ENCODE peak calls at places on chromosomes 2 and 18, in five cellular contexts. E is HCT116; C is CD4-positive, alpha-beta memory T cell; A is ascending aorta; G is CD4-positive, CD25-positive, alpha-beta regulatory T cell. J is an unnamed sample.

GRCh38 chr2:240578488-240578887 is 8.0 kb upstream of the CAPN10 start:
- DNase-seq in C (no peak), E (no peak), G (no peak), A (no peak), J (no peak)

GRCh38 chr18:50094221-50094773 is 100.7 kb downstream of the MYO5B start:
- DNase-seq in E (no peak), G (no peak), C (no peak), A (no peak), J (no peak)

GRCh38 chr2:21501344-21502027 is 377.7 kb downstream of the TDRD15 start:
- DNase-seq in A (no peak), C (no peak), E (no peak), G (no peak), J (no peak)

GRCh38 chr2:70684846-70685622 is 83.0 kb downstream of the ADD2 start:
- DNase-seq in G (no peak), A (peak; percentile 3), E (no peak), C (no peak), J (no peak)

GRCh38 chr18:62450546-62451395 is 72.1 kb upstream of the ZCCHC2 start:
- DNase-seq in A (peak; percentile 92), E (peak; percentile 86), C (no peak), G (no peak), J (no peak)

GRCh38 chr2:145161656-145162055 is 641.7 kb upstream of the ZEB2 start:
- DNase-seq in G (no peak), C (no peak), E (no peak), A (no peak), J (no peak)

GRCh38 chr2:204538179-204539009 is 6.9 kb upstream of the PARD3B start:
- DNase-seq in G (no peak), C (no peak), E (no peak), A (no peak), J (no peak)

GRCh38 chr2:178119181-178119922 is 7.1 kb downstream of the RBM45 start:
- DNase-seq in G (no peak), C (no peak), E (no peak), A (no peak), J (no peak)

GRCh38 chr2:239805043-239805329 is 220.2 kb downstream of the NDUFA10 start:
- DNase-seq in A (no peak), G (no peak), E (no peak), C (no peak), J (no peak)

GRCh38 chr2:89844221-89844943 is 1152.9 kb downstream of the RPIA start:
- DNase-seq in E (no peak), G (no peak), C (no peak), A (no peak), J (no peak)

GRCh38 chr18:54950221-54950620 is 9.0 kb downstream of the CCDC68 start:
- DNase-seq in C (peak; percentile 11), A (no peak), G (no peak), E (peak; percentile 26), J (no peak)

GRCh38 chr18:32975166-32975441 is 202.3 kb upstream of the KLHL14 start:
- DNase-seq in A (no peak), G (no peak), C (no peak), E (no peak), J (no peak)

GRCh38 chr18:78983530-78983929 is 3.9 kb downstream of the SALL3 start:
- DNase-seq in E (no peak), C (no peak), G (no peak), A (no peak), J (no peak)

GRCh38 chr2:106030287-106031268 is 163.5 kb downstream of the UXS1 start:
- DNase-seq in C (no peak), G (no peak), A (peak; percentile 66), E (no peak), J (no peak)

GRCh38 chr2:42722328-42723190 is 41.4 kb downstream of the OXER1 start:
- DNase-seq in E (no peak), G (no peak), C (no peak), A (peak; percentile 74), J (no peak)

GRCh38 chr18:22951823-22952222 is 18.7 kb downstream of the RBBP8 start:
- DNase-seq in G (no peak), A (no peak), E (no peak), C (no peak), J (no peak)

DNA sequence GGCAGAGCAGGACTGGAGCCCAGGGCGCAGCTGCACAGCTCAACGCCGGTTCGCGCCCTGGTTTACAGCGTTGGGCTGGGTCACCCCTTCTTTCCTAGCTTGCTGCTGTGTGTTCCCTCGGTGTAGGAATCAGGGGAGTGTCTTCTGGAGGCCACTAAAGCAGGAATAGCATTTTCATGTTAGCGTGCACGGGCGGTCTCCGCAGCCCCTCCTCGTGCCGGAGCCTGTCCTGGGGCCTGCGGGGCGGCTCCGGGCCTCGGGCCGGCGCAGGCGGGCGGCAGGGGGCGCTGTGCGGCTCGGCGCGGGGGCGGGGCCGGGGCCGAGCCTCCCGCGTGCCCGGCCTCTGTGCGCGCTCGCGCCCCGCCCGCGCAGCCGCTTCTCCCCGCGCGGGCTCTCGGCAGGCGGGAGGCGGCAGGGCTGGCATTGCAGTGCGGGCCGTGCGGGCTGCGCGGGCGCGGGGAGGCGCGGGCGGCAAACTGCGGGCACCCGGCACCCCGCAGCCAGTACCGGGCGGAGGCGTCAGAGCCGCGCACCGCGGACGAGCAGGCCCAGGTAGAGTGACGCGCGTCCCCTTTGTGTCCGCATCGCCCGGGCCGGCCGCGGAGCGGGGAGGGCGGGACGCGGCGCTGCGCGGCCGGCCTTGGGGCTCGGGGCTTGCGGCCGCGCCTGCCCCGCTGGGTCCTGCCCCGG is at the start of gene RNF144A:
- DNase-seq in C (peak; percentile 77), E (no peak), A (peak; percentile 73), G (peak; percentile 67), J (peak; percentile 69)
- H3K27ac ChIP-seq in C (peak within 1 kb of the TSS; percentile 43), E (peak within 1 kb of the TSS; percentile 59), A (no peak within 1 kb of the TSS), G (no peak within 1 kb of the TSS), J (peak within 1 kb of the TSS; percentile 29)

DNA sequence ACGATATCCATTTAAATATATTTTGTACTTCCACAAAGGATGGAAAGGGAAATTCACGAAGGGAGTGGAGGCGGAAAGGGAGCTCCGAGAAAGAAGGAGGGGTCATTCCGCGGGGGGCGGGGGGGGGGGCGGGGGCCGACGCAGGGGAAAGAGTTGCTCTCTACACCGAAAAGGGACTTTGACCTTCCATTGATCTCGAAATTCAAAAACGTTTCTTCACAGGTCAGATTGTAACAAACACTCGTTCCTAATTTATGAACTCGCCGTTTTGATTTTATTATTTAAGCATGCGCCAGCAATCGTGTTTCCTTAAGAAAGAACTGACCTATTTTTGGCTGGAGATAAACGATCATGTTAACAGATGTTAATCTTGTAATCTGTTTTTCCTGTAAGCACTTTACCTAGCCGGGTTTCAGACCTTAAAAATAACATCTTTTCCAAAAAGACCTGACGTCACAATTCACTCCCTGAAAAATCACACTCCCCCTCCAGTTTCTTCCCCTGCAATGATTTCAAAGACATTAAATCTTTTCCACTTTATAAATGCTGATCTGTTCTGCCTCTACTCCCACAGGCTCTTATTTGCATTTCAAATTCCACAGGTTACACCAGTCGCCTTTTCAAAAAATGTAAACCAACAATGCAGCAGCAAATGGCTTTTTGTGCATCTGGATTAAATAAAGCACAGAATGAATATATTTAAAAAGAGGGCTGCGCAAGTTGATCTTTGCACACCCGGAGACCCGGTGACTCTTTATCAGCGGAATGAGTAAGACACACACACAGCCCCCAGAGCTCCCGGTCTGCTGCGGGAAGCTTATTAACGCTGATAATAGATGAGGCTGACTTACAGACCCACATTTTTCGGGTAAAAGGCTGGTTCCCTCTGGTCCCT is 1.6 kb downstream of the ZNF516 start:
- DNase-seq in G (peak; percentile 16), A (no peak), E (no peak), C (peak; percentile 11), J (no peak)
- H3K27me3 ChIP-seq in G (peaks cover 42% of the 10 kb centered on the region), A (no peaks in the 10 kb centered on the region), E (no peaks in the 10 kb centered on the region), C (peaks cover 30% of the 10 kb centered on the region), J (peaks cover 13% of the 10 kb centered on the region)

GRCh38 chr2:63698825-63699548 is 110.2 kb downstream of the MDH1 start:
- DNase-seq in E (peak; percentile 76), A (peak; percentile 88), C (peak; percentile 45), G (peak; percentile 48), J (peak; percentile 5)
- H3K27ac ChIP-seq in E (peak overlapping the region; percentile 12), A (peak overlapping the region; percentile 54), C (no peak overlapping the region), G (no peak overlapping the region), J (no peak overlapping the region)

GRCh38 chr2:222240676-222241049 is 58.1 kb downstream of the PAX3 start:
- DNase-seq in A (no peak), E (no peak), G (no peak), C (no peak), J (no peak)
- H3K27me3 ChIP-seq in A (no peaks in the 10 kb centered on the region), E (peaks cover 76% of the 10 kb centered on the region), G (peaks cover 17% of the 10 kb centered on the region), C (peaks cover 13% of the 10 kb centered on the region), J (peaks cover 28% of the 10 kb centered on the region)

GRCh38 chr2:162732946-162733698 is 105.4 kb downstream of the KCNH7 start:
- DNase-seq in C (no peak), G (no peak), A (no peak), E (no peak), J (no peak)

GRCh38 chr2:162729469-162729868 is 109.1 kb downstream of the KCNH7 start:
- DNase-seq in G (no peak), A (no peak), C (no peak), E (no peak), J (no peak)

GRCh38 chr2:162734287-162734686 is 104.3 kb downstream of the KCNH7 start:
- DNase-seq in C (no peak), E (no peak), A (no peak), G (no peak), J (no peak)

GRCh38 chr2:162731917-162732804 is 106.4 kb downstream of the KCNH7 start:
- DNase-seq in A (no peak), G (no peak), C (peak; percentile 12), E (no peak), J (no peak)

DNA sequence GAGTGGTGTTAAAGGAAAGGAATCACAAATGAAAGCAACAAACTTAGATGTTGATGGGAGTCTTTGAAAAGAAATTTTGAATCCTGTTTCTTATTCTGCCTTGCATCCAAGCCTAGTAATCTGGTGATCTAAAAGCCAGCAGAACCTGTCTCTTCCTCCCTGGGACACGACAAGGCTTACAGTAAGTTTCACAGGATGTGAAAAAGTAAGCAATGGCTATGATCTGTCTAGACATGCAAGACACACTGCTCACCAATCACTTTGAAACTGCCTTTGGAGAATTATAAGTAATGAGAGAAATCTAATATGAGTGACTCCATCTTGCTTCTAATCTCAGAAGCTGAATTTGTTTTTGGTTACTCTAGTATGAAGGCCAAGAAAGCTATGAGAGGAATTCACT is 103.7 kb downstream of the KCNH7 start:
- DNase-seq in E (no peak), C (no peak), G (no peak), A (no peak), J (no peak)
- H3K27ac ChIP-seq in E (no peak overlapping the region), C (no peak overlapping the region), G (no peak overlapping the region), A (no peak overlapping the region), J (no peak overlapping the region)

GRCh38 chr18:11147371-11147860 is 2.0 kb downstream of the PIEZO2 start:
- DNase-seq in C (no peak), A (no peak), G (no peak), E (no peak), J (no peak)
- H3K27me3 ChIP-seq in C (no peaks in the 10 kb centered on the region), A (peaks cover 9% of the 10 kb centered on the region), G (no peaks in the 10 kb centered on the region), E (peaks cover 14% of the 10 kb centered on the region), J (peaks cover 35% of the 10 kb centered on the region)

GRCh38 chr2:86235196-86235980 is 36.1 kb downstream of the MRPL35 start:
- DNase-seq in C (no peak), E (no peak), A (no peak), G (no peak), J (no peak)
- H3K27ac ChIP-seq in C (no peak overlapping the region), E (no peak overlapping the region), A (peak overlapping the region; percentile 76), G (no peak overlapping the region), J (no peak overlapping the region)

GRCh38 chr2:149134335-149134923 is 95.9 kb downstream of the LYPD6B start:
- DNase-seq in E (no peak), C (no peak), G (no peak), A (no peak), J (no peak)
- H3K27me3 ChIP-seq in E (no peaks in the 10 kb centered on the region), C (no peaks in the 10 kb centered on the region), G (no peaks in the 10 kb centered on the region), A (no peaks in the 10 kb centered on the region), J (no peaks in the 10 kb centered on the region)

GRCh38 chr18:57143265-57143664 is 3.6 kb upstream of the BOD1L2 start:
- DNase-seq in C (no peak), A (no peak), E (no peak), G (no peak), J (no peak)
- H3K27ac ChIP-seq in C (no peak overlapping the region), A (no peak overlapping the region), E (no peak overlapping the region), G (no peak overlapping the region), J (no peak overlapping the region)